ENCODE peak calls at places on chromosomes 6 and 20, in seven cellular contexts. T, Z, Q, H, U, B and C are unnamed samples.

GRCh38 chr20:60512436-60512835 is 554.2 kb downstream of the CDH26 start:
- DNase-seq in T (peak; percentile 5), Z (peak; percentile 88), Q (no peak), H (peak; percentile 37), U (no peak), B (no peak), C (peak; percentile 33)

GRCh38 chr6:15184441-15184861 is 61.4 kb upstream of the JARID2 start:
- DNase-seq in T (no peak), Z (no peak), Q (no peak), H (no peak), U (no peak), B (peak; percentile 22), C (no peak)

GRCh38 chr6:46263709-46264091 is 92.9 kb upstream of the ENPP5 start:
- DNase-seq in T (peak; percentile 51), Z (peak; percentile 14), Q (no peak), H (peak; percentile 85), U (no peak), B (no peak), C (peak; percentile 95)

GRCh38 chr20:37901280-37901666 is 1.7 kb upstream of the VSTM2L start:
- DNase-seq in T (no peak), Z (no peak), Q (no peak), H (peak; percentile 11), U (no peak), B (no peak), C (peak; percentile 33)

GRCh38 chr20:59006864-59007757 is at the start of gene CTSZ:
- DNase-seq in T (peak; percentile 54), Z (peak; percentile 91), Q (no peak), H (peak; percentile 34), U (peak; percentile 67), B (no peak), C (peak; percentile 17)

GRCh38 chr6:107493158-107494057 is 3.5 kb downstream of the SOBP start:
- DNase-seq in T (no peak), Z (no peak), Q (peak; percentile 55), H (peak; percentile 58), U (peak; percentile 57), B (no peak), C (no peak)

GRCh38 chr6:38387994-38388393 is 251.7 kb downstream of the BTBD9 start:
- DNase-seq in T (no peak), Z (no peak), Q (no peak), H (peak; percentile 71), U (no peak), B (no peak), C (peak; percentile 64)

GRCh38 chr20:31861346-31862156 is 8.8 kb downstream of the DUSP15 start:
- DNase-seq in T (peak; percentile 53), Z (peak; percentile 79), Q (no peak), H (no peak), U (peak; percentile 58), B (no peak), C (peak; percentile 43)

GRCh38 chr20:19583532-19584175 is 174.4 kb upstream of the RIN2 start:
- DNase-seq in T (peak; percentile 65), Z (peak; percentile 28), Q (peak; percentile 24), H (peak; percentile 74), U (peak; percentile 85), B (peak; percentile 5), C (peak; percentile 47)

GRCh38 chr6:16639689-16640480 is 121.4 kb downstream of the ATXN1 start:
- DNase-seq in T (peak; percentile 92), Z (peak; percentile 54), Q (no peak), H (peak; percentile 85), U (no peak), B (peak; percentile 22), C (peak; percentile 85)

GRCh38 chr20:12012241-12013222 is 94.8 kb downstream of the BTBD3 start:
- DNase-seq in T (peak; percentile 89), Z (peak; percentile 56), Q (no peak), H (peak; percentile 75), U (peak; percentile 28), B (no peak), C (peak; percentile 39)

GRCh38 chr6:117505337-117505736 is 22.9 kb downstream of the DCBLD1 start:
- DNase-seq in T (no peak), Z (no peak), Q (no peak), H (peak; percentile 65), U (no peak), B (no peak), C (peak; percentile 91)

GRCh38 chr6:3013901-3014674 is 14.4 kb downstream of the NQO2 start:
- DNase-seq in T (no peak), Z (no peak), Q (no peak), H (no peak), U (no peak), B (no peak), C (no peak)

GRCh38 chr20:62995898-62996595 is 10.7 kb downstream of the BHLHE23 start:
- DNase-seq in T (no peak), Z (no peak), Q (no peak), H (no peak), U (no peak), B (no peak), C (no peak)

GRCh38 chr20:14498809-14499208 is 161.4 kb upstream of the FLRT3 start:
- DNase-seq in T (no peak), Z (no peak), Q (no peak), H (no peak), U (no peak), B (no peak), C (peak; percentile 15)

GRCh38 chr20:4898282-4898681 is 103.0 kb downstream of the SLC23A2 start:
- DNase-seq in T (peak; percentile 99), Z (peak; percentile 54), Q (no peak), H (peak; percentile 83), U (peak; percentile 65), B (peak; percentile 94), C (peak; percentile 77)

GRCh38 chr6:101994521-101994920 is 601.0 kb downstream of the GRIK2 start:
- DNase-seq in T (no peak), Z (no peak), Q (no peak), H (no peak), U (no peak), B (no peak), C (no peak)